ENCODE peak calls at places on chromosomes 7 and 10, in five cellular contexts. M is tibial artery, G is HepG2, T is cardiac muscle cell, N is ascending aorta. Y is an unnamed sample.

GRCh38 chr10:46523119-46523880 is 33.2 kb downstream of the GPRIN2 start:
- DNase-seq in M (peak; percentile 20), G (no peak), T (no peak), N (peak; percentile 7), Y (peak; percentile 1)

GRCh38 chr7:16826061-16826460 is 21.3 kb upstream of the AGR2 start:
- DNase-seq in M (no peak), G (no peak), T (no peak), N (no peak), Y (no peak)

GRCh38 chr10:97320480-97321031 is 1.5 kb downstream of the FRAT1 start:
- DNase-seq in M (no peak), G (no peak), T (peak; percentile 33), N (no peak), Y (no peak)

GRCh38 chr7:55140221-55140980 is 121.6 kb downstream of the EGFR start:
- DNase-seq in M (no peak), G (no peak), T (no peak), N (no peak), Y (no peak)

GRCh38 chr7:151308256-151308655 is 33.4 kb upstream of the NUB1 start:
- DNase-seq in M (no peak), G (no peak), T (no peak), N (no peak), Y (no peak)

GRCh38 chr7:141158562-141158961 is 84.7 kb downstream of the TMEM178B start:
- DNase-seq in M (peak; percentile 38), G (no peak), T (no peak), N (no peak), Y (no peak)

GRCh38 chr7:40851001-40851400 is 716.2 kb downstream of the SUGCT start:
- DNase-seq in M (no peak), G (no peak), T (no peak), N (no peak), Y (no peak)

GRCh38 chr7:4479367-4480039 is 202.6 kb upstream of the FOXK1 start:
- DNase-seq in M (no peak), G (peak; percentile 72), T (peak; percentile 5), N (no peak), Y (no peak)

GRCh38 chr7:3791327-3791726 is 490.3 kb downstream of the SDK1 start:
- DNase-seq in M (no peak), G (no peak), T (no peak), N (no peak), Y (no peak)

GRCh38 chr7:85749715-85750453 is 563.0 kb upstream of the SEMA3D start:
- DNase-seq in M (no peak), G (no peak), T (no peak), N (no peak), Y (no peak)

GRCh38 chr10:91210435-91210834 is 10.0 kb upstream of the PCGF5 start:
- DNase-seq in M (no peak), G (peak; percentile 42), T (no peak), N (no peak), Y (no peak)

GRCh38 chr7:96219382-96220130 is 102.3 kb downstream of the SLC25A13 start:
- DNase-seq in M (no peak), G (no peak), T (no peak), N (no peak), Y (no peak)

GRCh38 chr10:50540069-50540825 is 83.5 kb downstream of the SGMS1 start:
- DNase-seq in M (no peak), G (no peak), T (no peak), N (no peak), Y (no peak)

GRCh38 chr7:91632948-91633519 is 247.5 kb downstream of the MTERF1 start:
- DNase-seq in M (no peak), G (no peak), T (no peak), N (no peak), Y (no peak)

GRCh38 chr7:128145191-128145590 is 95.9 kb upstream of the LEP start:
- DNase-seq in M (no peak), G (no peak), T (no peak), N (no peak), Y (no peak)

GRCh38 chr10:71819985-71820384 is 31.1 kb downstream of the PSAP start:
- DNase-seq in M (no peak), G (no peak), T (no peak), N (no peak), Y (no peak)

GRCh38 chr7:47453093-47454056 is 128.5 kb downstream of the TNS3 start:
- DNase-seq in M (peak; percentile 90), G (no peak), T (no peak), N (peak; percentile 80), Y (peak; percentile 38)

GRCh38 chr7:108404509-108405435 is 51.5 kb downstream of the NRCAM start:
- DNase-seq in M (no peak), G (no peak), T (no peak), N (no peak), Y (no peak)

GRCh38 chr10:23158370-23158769 is 33.7 kb upstream of the PTF1A start:
- DNase-seq in M (no peak), G (peak; percentile 55), T (peak; percentile 81), N (no peak), Y (no peak)

GRCh38 chr10:79328737-79329504 is 18.3 kb upstream of the PPIF start:
- DNase-seq in M (no peak), G (no peak), T (no peak), N (no peak), Y (no peak)

GRCh38 chr10:6239213-6239991 is 36.7 kb downstream of the PFKFB3 start:
- DNase-seq in M (no peak), G (peak; percentile 65), T (no peak), N (no peak), Y (peak; percentile 57)

GRCh38 chr10:47048533-47048905 is 137.3 kb downstream of the PTPN20 start:
- DNase-seq in M (peak; percentile 48), G (no peak), T (no peak), N (no peak), Y (no peak)

GRCh38 chr10:62724465-62724864 is 80.1 kb upstream of the ADO start:
- DNase-seq in M (no peak), G (no peak), T (no peak), N (no peak), Y (no peak)

GRCh38 chr7:24982917-24983316 is 2.9 kb upstream of the OSBPL3 start:
- DNase-seq in M (no peak), G (peak; percentile 35), T (peak; percentile 7), N (no peak), Y (no peak)

GRCh38 chr10:131724891-131725735 is 175.7 kb upstream of the PPP2R2D start:
- DNase-seq in M (no peak), G (no peak), T (no peak), N (no peak), Y (no peak)

GRCh38 chr10:131899695-131900349 is 986 bp upstream of the PPP2R2D start:
- DNase-seq in M (no peak), G (no peak), T (no peak), N (no peak), Y (no peak)

GRCh38 chr7:119037941-119038340 is 813.4 kb downstream of the ANKRD7 start:
- DNase-seq in M (no peak), G (no peak), T (no peak), N (no peak), Y (no peak)

GRCh38 chr10:59383436-59383835 is 21.1 kb upstream of the FAM13C start:
- DNase-seq in M (no peak), G (no peak), T (no peak), N (no peak), Y (no peak)

GRCh38 chr7:85773116-85773783 is 586.4 kb upstream of the SEMA3D start:
- DNase-seq in M (no peak), G (no peak), T (no peak), N (no peak), Y (no peak)

DNA sequence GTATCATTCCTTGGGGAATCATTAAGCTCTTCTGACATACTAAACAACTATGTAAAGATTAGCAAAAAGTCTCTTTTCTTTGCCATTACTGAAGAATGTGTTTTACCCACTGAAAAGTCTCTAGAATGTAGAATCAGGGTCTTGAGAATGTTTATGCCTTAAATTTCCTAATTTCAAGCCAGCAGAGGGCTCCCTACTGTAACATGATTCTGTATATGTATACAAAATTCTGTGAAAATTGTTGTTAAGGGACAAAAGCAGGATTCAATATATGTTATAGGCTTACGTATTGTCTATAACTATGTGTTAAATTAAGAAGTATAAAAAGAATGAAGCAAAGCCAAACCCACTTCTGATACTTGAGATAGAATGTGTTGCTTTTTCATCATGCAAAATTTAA is 296.9 kb upstream of the DGKB start:
- DNase-seq in M (no peak), G (no peak), T (no peak), N (no peak), Y (no peak)
- TF ChIP-seq CTCF in M (no peak), G (no peak), T (peak; percentile 52), N (peak; percentile 7), Y (no peak)

GRCh38 chr10:75401569-75402485 is at the start of gene ZNF503:
- DNase-seq in M (peak; percentile 98), G (peak; percentile 98), T (peak; percentile 99), N (peak; percentile 94), Y (peak; percentile 91)
- H3K4me1 ChIP-seq in M (no peaks in the 10 kb centered on the region), G (peaks cover 25% of the 10 kb centered on the region), T (peaks cover 5% of the 10 kb centered on the region), N (peaks cover 9% of the 10 kb centered on the region), Y (peaks cover 31% of the 10 kb centered on the region)

DNA sequence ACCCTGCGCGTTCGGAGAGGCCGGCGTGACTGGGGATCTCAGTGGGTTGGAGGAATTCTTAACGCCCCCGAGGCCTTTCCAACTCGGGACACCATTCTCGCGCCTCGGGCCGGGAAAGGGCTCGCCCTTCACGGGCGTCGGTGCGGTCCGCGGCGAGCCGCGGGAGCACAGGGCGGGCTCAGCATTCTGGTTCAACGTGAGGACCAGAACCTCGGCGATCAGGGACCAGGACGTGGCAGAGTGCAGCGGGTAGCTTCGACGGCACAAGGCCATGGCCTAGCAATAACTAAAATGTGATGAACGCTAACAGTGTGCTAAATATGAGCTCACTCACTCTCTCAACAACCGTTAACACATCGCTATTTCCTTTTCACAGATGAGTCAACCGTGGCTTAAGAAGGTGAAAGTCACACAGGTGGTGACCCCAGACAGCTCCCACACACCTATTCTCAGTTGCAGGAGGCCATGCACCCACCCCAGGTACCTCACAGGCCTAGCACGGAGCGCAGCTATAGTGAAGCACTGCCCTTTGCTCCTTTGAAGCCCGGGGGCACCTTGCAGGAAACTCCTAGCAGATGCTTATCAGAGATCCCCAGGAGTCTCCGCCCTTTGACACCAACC is 4.5 kb upstream of the EMX2 start:
- DNase-seq in M (no peak), G (no peak), T (no peak), N (no peak), Y (no peak)
- TF ChIP-seq CTCF in M (no peak), G (no peak), T (no peak), N (no peak), Y (peak; percentile 5)

DNA sequence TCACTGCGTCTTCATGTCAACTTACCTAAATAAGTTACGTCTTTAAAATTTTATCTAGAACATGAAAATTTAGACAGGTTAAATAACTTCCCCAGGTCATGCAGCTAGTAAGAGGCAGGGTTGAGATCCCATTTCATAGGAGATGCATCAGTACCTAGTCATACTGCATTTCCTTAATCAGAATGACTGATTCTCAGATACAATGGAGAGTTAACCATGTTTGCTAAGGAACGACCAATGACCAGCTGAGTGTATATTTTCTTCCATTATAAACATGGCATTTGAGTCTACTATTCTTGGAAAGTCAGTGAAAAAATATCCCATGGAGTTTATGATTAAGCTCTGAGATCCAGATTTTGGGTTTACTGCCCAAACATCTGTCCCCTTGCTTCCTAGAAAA is 39.6 kb downstream of the ENTPD1 start:
- DNase-seq in M (no peak), G (no peak), T (no peak), N (no peak), Y (no peak)
- H3K4me1 ChIP-seq in M (no peaks in the 10 kb centered on the region), G (peaks cover 10% of the 10 kb centered on the region), T (no peaks in the 10 kb centered on the region), N (peaks cover 19% of the 10 kb centered on the region), Y (peaks cover 64% of the 10 kb centered on the region)

Y was measured in thoracic aorta.